ENCODE peak calls at places on chromosomes 4 and X, in four cellular contexts. V is HepG2, T is K562, J is GM12878. Y is an unnamed sample.

GRCh38 chrX:104488811-104489210 is 77.2 kb upstream of the IL1RAPL2 start:
- DNase-seq in V (no peak), T (no peak), J (no peak), Y (no peak)

GRCh38 chr4:153713840-153714239 is 29.8 kb downstream of the TLR2 start:
- DNase-seq in V (no peak), T (no peak), J (no peak), Y (no peak)

GRCh38 chrX:9141496-9141895 is 107.6 kb upstream of the FAM9B start:
- DNase-seq in V (no peak), T (no peak), J (no peak), Y (no peak)

GRCh38 chrX:20265726-20266681 is 705 bp downstream of the RPS6KA3 start:
- DNase-seq in V (no peak), T (peak), J (no peak), Y (peak)

GRCh38 chr4:16550488-16550980 is 324.3 kb upstream of the TAPT1 start:
- DNase-seq in V (no peak), T (no peak), J (no peak), Y (no peak)

GRCh38 chr4:167000141-167000852 is 234.0 kb downstream of the SPOCK3 start:
- DNase-seq in V (no peak), T (no peak), J (no peak), Y (no peak)

GRCh38 chr4:124278477-124278876 is 434.1 kb downstream of the ANKRD50 start:
- DNase-seq in V (peak), T (no peak), J (no peak), Y (no peak)

GRCh38 chr4:140793291-140793690 is 37.1 kb upstream of the TBC1D9 start:
- DNase-seq in V (no peak), T (no peak), J (no peak), Y (no peak)

GRCh38 chr4:147479817-147480216 is 1.1 kb upstream of the EDNRA start:
- DNase-seq in V (no peak), T (no peak), J (no peak), Y (no peak)

GRCh38 chrX:129726307-129727111 is 12.3 kb upstream of the XPNPEP2 start:
- DNase-seq in V (peak), T (peak), J (no peak), Y (peak)

GRCh38 chr4:40422309-40422708 is 87.2 kb downstream of the CHRNA9 start:
- DNase-seq in V (no peak), T (no peak), J (no peak), Y (no peak)

GRCh38 chrX:13283512-13283911 is 36.3 kb downstream of the ATXN3L start:
- DNase-seq in V (no peak), T (peak), J (no peak), Y (no peak)

GRCh38 chr4:159298502-159298901 is 195.6 kb downstream of the RAPGEF2 start:
- DNase-seq in V (no peak), T (no peak), J (no peak), Y (no peak)

GRCh38 chr4:71765349-71765748 is 18.5 kb downstream of the GC start:
- DNase-seq in V (no peak), T (no peak), J (no peak), Y (no peak)

GRCh38 chr4:76024007-76024406 is 710 bp upstream of the CXCL10 start:
- DNase-seq in V (no peak), T (no peak), J (no peak), Y (no peak)

GRCh38 chrX:22300130-22300529 is 27.4 kb downstream of the CBLL2 start:
- DNase-seq in V (no peak), T (no peak), J (no peak), Y (peak)

GRCh38 chr4:30832652-30833051 is 112.5 kb downstream of the PCDH7 start:
- DNase-seq in V (no peak), T (no peak), J (no peak), Y (no peak)

GRCh38 chrX:150551963-150552362 is 16.5 kb upstream of the MTM1 start:
- DNase-seq in V (no peak), T (no peak), J (no peak), Y (no peak)

GRCh38 chr4:28225689-28226353 is 1365.2 kb downstream of the STIM2 start:
- DNase-seq in V (no peak), T (no peak), J (no peak), Y (no peak)

GRCh38 chrX:150361070-150361776 is 1.9 kb upstream of the MAMLD1 start:
- DNase-seq in V (no peak), T (no peak), J (no peak), Y (no peak)

GRCh38 chr4:185246453-185246852 is 37.1 kb downstream of the SNX25 start:
- DNase-seq in V (no peak), T (no peak), J (no peak), Y (no peak)

GRCh38 chrX:34365482-34365881 is 233.4 kb upstream of the FAM47A start:
- DNase-seq in V (no peak), T (no peak), J (no peak), Y (peak)

GRCh38 chr4:1323635-1324442 is 23.2 kb upstream of the UVSSA start:
- DNase-seq in V (no peak), T (no peak), J (no peak), Y (no peak)

GRCh38 chr4:85055558-85055957 is 89.1 kb upstream of the WDFY3 start:
- DNase-seq in V (no peak), T (no peak), J (no peak), Y (no peak)

GRCh38 chrX:103441878-103442535 is 65.7 kb downstream of the BEX3 start:
- DNase-seq in V (no peak), T (no peak), J (no peak), Y (no peak)

GRCh38 chr4:147430111-147430510 is 50.8 kb upstream of the EDNRA start:
- DNase-seq in V (no peak), T (no peak), J (no peak), Y (no peak)

GRCh38 chrX:123087326-123087725 is 96.8 kb upstream of the GRIA3 start:
- DNase-seq in V (peak), T (no peak), J (no peak), Y (no peak)

GRCh38 chr4:56908206-56909082 is 744 bp downstream of the REST start:
- DNase-seq in V (peak), T (peak), J (no peak), Y (peak)

GRCh38 chr4:140800686-140801085 is 44.5 kb upstream of the TBC1D9 start:
- DNase-seq in V (no peak), T (no peak), J (no peak), Y (no peak)

DNA sequence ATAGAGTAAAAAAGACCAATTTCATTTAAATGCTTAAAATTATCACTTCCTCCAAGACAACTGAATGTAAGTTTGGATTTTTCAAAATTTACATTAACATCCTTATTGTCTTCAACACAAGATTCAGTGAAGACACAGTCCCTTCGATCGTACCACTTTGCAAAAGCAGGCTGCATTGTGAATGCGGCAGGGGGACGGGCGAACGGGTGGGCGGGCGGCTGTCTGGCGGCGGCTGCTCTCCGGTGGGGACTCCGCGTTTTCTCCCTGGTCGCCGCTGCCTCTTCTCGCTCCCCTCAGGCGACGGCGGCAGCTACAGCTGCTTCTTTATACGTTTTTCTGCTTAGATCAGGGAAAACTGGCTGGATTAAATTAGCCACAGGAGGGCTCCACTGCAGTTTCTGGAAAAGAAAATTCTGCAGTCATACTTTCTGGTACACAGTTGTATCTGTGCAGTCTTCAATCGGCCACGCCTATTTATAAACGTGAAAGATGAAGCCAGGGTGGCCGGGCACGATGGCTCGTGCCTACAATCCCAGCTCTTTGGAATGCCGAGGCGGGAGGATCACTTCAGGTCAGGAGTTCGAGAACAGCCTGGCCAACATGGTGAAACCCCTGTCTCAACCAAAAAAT is 33.9 kb upstream of the HPF1 start:
- DNase-seq in V (peak), T (peak), J (no peak), Y (peak)
- TF ChIP-seq FOXK2 in V (no peak), T (no peak), J (no peak), Y (no peak)

GRCh38 chr4:20313237-20314030 is 61.7 kb downstream of the SLIT2 start:
- DNase-seq in V (peak), T (no peak), J (peak), Y (no peak)
- TF ChIP-seq FOXK2 in V (no peak), T (no peak), J (no peak), Y (no peak)

GRCh38 chrX:154719132-154719675 is 31.7 kb downstream of the GAB3 start:
- DNase-seq in V (no peak), T (peak), J (no peak), Y (no peak)
- TF ChIP-seq FOXK2 in V (no peak), T (no peak), J (no peak), Y (no peak)

DNA sequence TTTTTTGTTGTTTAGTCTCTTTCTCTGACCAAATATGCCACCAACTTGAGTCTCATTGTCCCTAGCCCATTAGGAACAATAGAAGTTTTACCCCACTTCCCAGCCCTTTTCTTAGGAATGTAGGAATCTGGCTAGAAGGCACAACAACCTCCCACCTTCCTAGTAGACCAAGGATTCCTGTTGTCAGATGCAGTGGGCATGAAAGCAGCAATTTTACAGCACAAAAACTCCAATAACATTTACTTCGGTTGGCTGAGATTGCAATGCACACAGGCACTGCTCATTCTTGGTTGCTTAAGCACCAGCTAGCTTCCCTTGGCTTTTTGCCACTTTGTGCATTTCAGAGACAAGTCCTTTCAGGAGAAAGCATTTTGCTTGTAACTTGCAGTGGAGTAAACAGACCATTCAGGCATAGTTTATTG is 312.8 kb downstream of the TENM3 start:
- DNase-seq in V (no peak), T (no peak), J (no peak), Y (peak)
- TF ChIP-seq FOXK2 in V (no peak), T (no peak), J (no peak), Y (no peak)

DNA sequence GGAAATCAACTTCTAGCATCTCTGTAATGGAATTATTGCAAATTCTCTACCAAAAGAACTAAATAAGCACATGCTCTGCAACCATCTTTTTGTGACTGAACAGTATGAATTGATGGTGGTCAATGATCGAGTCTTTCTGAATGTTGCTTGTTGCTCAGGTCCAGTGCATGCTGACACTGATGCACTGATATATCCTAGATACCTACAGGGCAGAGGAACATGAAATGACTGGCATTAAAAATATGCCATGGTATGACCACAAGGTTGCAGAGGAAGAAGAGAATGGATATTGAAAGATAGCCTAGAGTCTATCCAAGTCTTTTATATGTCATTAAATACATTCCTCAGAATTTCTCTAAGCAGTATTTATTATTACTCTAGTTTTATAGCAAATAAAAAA is 692.8 kb upstream of the TENM3 start:
- DNase-seq in V (no peak), T (no peak), J (no peak), Y (no peak)
- TF ChIP-seq FOXK2 in V (no peak), T (no peak), J (no peak), Y (no peak)

DNA sequence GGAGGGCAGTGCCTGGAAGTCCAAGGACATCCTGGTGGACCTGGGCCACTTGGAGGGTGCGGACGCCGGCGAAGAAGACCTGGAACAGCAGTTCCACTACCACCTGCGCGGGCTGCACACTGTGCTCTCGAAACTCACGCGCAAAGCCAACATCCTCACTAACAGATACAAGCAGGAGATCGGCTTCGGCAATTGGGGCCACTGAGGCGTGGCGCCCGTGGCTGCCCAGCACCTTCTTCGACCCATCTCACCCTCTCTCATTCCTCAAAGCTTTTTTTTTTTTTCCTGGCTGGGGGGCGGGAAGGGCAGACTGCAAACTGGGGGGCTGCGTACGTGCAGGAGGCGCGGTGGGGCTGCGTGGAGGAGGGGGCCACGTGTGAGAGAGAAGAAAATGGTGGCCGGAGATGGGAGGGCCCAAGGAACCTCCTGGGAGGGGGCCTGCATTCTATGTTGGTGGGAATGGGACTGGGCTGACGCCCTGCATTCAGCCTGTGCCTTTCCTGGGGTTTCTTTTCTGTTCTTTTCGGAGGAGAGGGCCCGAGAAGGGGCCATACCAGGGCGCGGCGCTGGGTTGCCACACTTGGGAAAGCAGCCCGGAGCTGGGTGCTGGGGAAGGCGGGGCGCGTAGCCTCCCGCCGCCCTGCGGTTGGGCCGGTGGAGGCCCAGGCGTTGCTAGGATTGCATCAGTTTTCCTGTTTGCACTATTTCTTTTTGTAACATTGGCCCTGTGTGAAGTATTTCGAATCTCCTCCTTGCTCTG is 4.2 kb downstream of the MID1IP1 start:
- DNase-seq in V (peak), T (peak), J (no peak), Y (peak)
- TF ChIP-seq FOXK2 in V (no peak), T (no peak), J (no peak), Y (no peak)

GRCh38 chrX:136954930-136955329 is 74.4 kb upstream of the RBMX start:
- DNase-seq in V (peak), T (peak), J (no peak), Y (peak)
- TF ChIP-seq FOXK2 in V (no peak), T (no peak), J (no peak), Y (no peak)

Y was measured in HEK293T.